ENCODE peak calls at places on chromosomes 4 and X, in nine cellular contexts. F is uterus, W is left lung, C is epithelial cell of proximal tubule, X is foreskin fibroblast, B is cardiac fibroblast, S is AG09309, J is A549, P is GM12865. A is an unnamed sample.

GRCh38 chr4:6875431-6875831 is 34.2 kb upstream of the TBC1D14 start:
- DNase-seq in B (no peak), X (no peak), F (no peak), W (no peak), J (no peak), C (no peak), P (no peak), S (no peak), A (no peak)

GRCh38 chr4:89283975-89284556 is 23.5 kb downstream of the GPRIN3 start:
- DNase-seq in B (no peak), S (no peak), J (no peak), W (no peak), X (no peak), C (no peak), P (no peak), F (no peak), A (no peak)

GRCh38 chr4:149709640-149710039 is 106.0 kb downstream of the IQCM start:
- DNase-seq in F (no peak), P (no peak), C (no peak), W (no peak), S (no peak), B (no peak), J (no peak), X (peak), A (no peak)

GRCh38 chrX:119690921-119691716 is 1.8 kb downstream of the SEPTIN6 start:
- DNase-seq in W (no peak), S (no peak), X (no peak), C (no peak), P (peak), B (peak), J (no peak), F (no peak), A (no peak)

GRCh38 chrX:13622565-13622964 is 30.4 kb upstream of the TCEANC start:
- DNase-seq in X (no peak), F (no peak), W (no peak), J (no peak), C (no peak), B (no peak), S (no peak), P (no peak), A (no peak)

GRCh38 chr4:86218721-86219481 is 141.0 kb downstream of the MAPK10 start:
- DNase-seq in W (no peak), F (no peak), J (peak), X (peak), C (no peak), B (peak), S (peak), P (no peak), A (no peak)

GRCh38 chrX:82748901-82749505 is 759.1 kb upstream of the POU3F4 start:
- DNase-seq in X (no peak), P (no peak), J (no peak), B (peak), W (no peak), C (no peak), S (no peak), F (no peak), A (no peak)

GRCh38 chrX:136773649-136774048 is 7.1 kb downstream of the ARHGEF6 start:
- DNase-seq in F (no peak), C (no peak), J (no peak), W (no peak), P (no peak), X (no peak), S (no peak), B (no peak), A (no peak)

GRCh38 chrX:2696698-2697215 is 5.7 kb downstream of the CD99 start:
- DNase-seq in J (peak), W (no peak), C (no peak), B (peak), X (peak), S (no peak), F (no peak), P (peak), A (no peak)

GRCh38 chr4:147714575-147715401 is 17.1 kb upstream of the ARHGAP10 start:
- DNase-seq in J (no peak), C (no peak), P (no peak), F (peak), B (peak), W (no peak), S (peak), X (peak), A (no peak)

GRCh38 chr4:99861120-99861905 is 32.9 kb downstream of the LAMTOR3 start:
- DNase-seq in B (no peak), C (no peak), F (no peak), J (no peak), S (no peak), W (no peak), P (peak), X (no peak), A (no peak)

GRCh38 chr4:71540749-71541269 is 202.0 kb downstream of the SLC4A4 start:
- DNase-seq in J (no peak), P (peak), B (peak), X (no peak), C (no peak), F (no peak), W (no peak), S (no peak), A (no peak)

GRCh38 chr4:22021116-22021515 is 72.5 kb upstream of the KCNIP4 start:
- DNase-seq in J (no peak), F (no peak), C (no peak), S (no peak), P (no peak), X (no peak), W (no peak), B (no peak), A (no peak)

GRCh38 chr4:173135241-173135847 is 33.3 kb upstream of the GALNT7 start:
- DNase-seq in J (peak), S (no peak), F (no peak), B (peak), X (peak), C (no peak), P (no peak), W (no peak), A (no peak)

GRCh38 chr4:152735302-152735917 is 44.1 kb downstream of the TIGD4 start:
- DNase-seq in P (peak), W (no peak), B (peak), S (no peak), J (peak), F (no peak), C (no peak), X (peak), A (no peak)

GRCh38 chr4:86306816-86307215 is 53.0 kb downstream of the MAPK10 start:
- DNase-seq in F (no peak), S (peak), B (peak), C (no peak), P (no peak), W (no peak), X (peak), J (no peak), A (no peak)

GRCh38 chr4:26320453-26321325 is at the start of gene RBPJ:
- DNase-seq in J (peak), C (peak), P (peak), F (peak), X (peak), S (peak), B (peak), W (peak), A (peak)
- TF ChIP-seq CTCF in J (no peak), C (no peak), P (no peak), F (no peak), X (no peak), S (no peak), B (no peak), W (no peak), A (no peak)

GRCh38 chr4:9875516-9875915 is 94.1 kb downstream of the DRD5 start:
- DNase-seq in S (no peak), C (no peak), B (no peak), W (no peak), J (no peak), P (no peak), X (no peak), F (no peak), A (no peak)

GRCh38 chr4:9880411-9881197 is 99.2 kb downstream of the DRD5 start:
- DNase-seq in X (no peak), W (no peak), C (no peak), B (peak), P (no peak), S (no peak), F (no peak), J (no peak), A (no peak)

DNA sequence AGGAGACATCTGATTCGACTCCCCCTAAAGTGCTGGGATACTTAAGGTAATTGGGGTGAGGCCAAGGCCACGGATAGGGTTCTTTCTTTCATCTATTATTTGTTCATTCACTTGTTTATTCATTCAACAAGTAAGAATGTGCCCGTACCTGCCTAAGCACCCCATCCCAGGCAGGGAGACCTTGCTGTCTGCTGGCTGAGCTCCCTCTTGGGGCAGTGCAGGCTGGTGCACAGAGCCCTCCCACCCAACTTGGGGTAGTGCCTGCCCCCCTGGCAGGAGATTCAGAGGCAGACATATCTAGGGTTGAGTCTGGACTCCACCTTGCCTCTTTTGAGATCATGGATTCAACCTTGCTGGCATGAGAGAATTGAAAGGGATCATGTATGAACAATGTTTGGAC is 95.7 kb downstream of the DRD5 start:
- DNase-seq in F (no peak), B (no peak), X (no peak), P (no peak), J (no peak), S (no peak), W (no peak), C (no peak), A (no peak)
- TF ChIP-seq CTCF in F (no peak), B (no peak), X (no peak), P (no peak), J (no peak), S (no peak), W (no peak), C (no peak), A (no peak)

DNA sequence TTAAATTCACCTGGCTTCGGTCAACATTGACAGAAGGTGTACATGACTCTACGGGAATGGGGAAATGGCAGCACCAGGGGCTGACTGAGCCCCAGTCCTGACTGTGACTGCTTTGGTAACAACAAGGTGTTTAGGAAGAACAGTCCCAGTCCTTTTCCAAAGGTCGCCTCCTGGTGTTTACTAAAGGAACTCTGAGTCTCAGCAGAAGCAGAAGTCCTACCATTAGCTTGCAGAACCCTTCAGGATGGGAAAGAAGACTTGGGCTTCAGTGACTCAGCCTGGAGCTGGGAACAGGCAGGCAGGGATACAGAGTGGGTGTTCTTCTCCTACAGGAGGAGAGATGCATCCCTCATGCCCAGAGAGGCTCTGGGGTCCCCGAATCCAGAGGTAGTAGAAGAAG is 103.3 kb downstream of the MGST2 start:
- DNase-seq in S (no peak), X (no peak), J (peak), W (no peak), F (no peak), B (peak), C (no peak), P (peak), A (no peak)
- TF ChIP-seq CTCF in S (peak), X (no peak), J (no peak), W (no peak), F (no peak), B (peak), C (peak), P (peak), A (no peak)

DNA sequence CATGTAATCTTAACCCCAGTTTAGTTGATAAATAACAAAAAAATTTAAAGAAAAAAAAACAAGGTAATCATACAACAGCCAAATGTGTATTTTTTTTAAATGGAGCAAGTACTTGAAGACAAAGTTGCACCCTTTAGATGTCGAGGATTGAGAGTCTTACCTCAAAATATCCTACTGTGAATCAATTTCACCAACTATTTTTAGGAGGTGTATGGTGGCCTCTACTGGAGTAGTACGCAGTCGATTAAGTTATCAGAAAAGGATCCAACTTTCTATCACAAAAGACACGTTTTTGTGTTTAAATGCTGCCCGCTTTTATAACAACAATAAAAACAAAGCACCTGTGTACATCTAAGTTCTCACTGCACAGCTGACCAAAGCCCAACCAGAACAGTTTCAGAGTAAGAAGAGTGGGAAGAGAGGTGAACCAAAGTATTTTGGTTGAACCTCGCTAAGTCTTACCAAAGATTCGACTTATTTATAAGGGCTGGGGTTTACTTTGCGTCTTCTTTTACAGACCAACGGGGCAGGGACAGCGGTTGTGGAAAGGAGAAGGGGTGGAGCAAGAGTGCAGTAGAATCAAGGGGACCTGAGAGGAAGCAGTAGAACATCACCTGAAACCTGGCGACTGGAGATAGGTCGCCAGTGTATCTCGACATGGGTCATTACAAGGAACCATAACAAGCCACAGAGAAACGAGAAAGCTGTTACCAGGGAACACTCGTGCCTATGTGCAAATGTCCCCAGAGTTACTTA is 1.2 kb downstream of the RPS6KA6 start:
- DNase-seq in C (no peak), S (no peak), B (no peak), J (peak), F (no peak), X (no peak), W (no peak), P (no peak), A (no peak)
- TF ChIP-seq CTCF in C (no peak), S (no peak), B (no peak), J (no peak), F (no peak), X (no peak), W (no peak), P (no peak), A (no peak)

GRCh38 chrX:130995351-130995967 is 62.7 kb upstream of the ARHGAP36 start:
- DNase-seq in J (no peak), C (no peak), F (no peak), W (no peak), B (no peak), S (no peak), X (no peak), P (no peak), A (no peak)

GRCh38 chrX:130990723-130991122 is 67.4 kb upstream of the ARHGAP36 start:
- DNase-seq in B (no peak), W (no peak), S (no peak), C (no peak), F (no peak), X (no peak), P (no peak), J (no peak), A (no peak)

GRCh38 chrX:130999360-130999759 is 58.8 kb upstream of the ARHGAP36 start:
- DNase-seq in S (no peak), F (no peak), X (no peak), W (no peak), J (no peak), C (no peak), B (no peak), P (no peak), A (no peak)

DNA sequence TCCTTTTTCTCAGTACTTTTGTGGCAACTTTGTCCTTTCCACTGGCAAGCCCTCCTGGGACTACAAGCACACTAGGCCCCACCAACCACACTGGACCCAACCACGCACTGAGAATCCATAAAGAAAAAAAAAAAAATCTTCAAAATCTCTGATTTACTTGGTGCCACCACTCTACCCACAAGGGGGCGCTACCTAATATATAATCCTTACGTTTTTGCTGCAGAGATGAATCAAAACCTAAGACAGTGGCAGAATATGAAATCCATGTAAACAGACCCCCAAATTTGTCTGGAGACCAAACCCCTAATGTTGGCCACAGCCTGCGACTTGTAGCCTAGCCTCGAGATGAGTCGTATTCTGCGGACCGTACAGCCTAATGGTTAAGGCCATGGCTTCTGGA is 63.5 kb upstream of the ARHGAP36 start:
- DNase-seq in J (peak), F (no peak), B (peak), S (no peak), X (no peak), P (peak), C (no peak), W (no peak), A (no peak)
- TF ChIP-seq CTCF in J (peak), F (no peak), B (peak), S (peak), X (peak), P (no peak), C (peak), W (no peak), A (no peak)

A was measured in omental fat pad.